ENCODE peak calls at places on chromosomes 12 and 14, in eight cellular contexts. I is brain microvascular endothelial cell, E is pancreas, D is tibial artery, U is transverse colon, Q is AG09309, T is esophagus muscularis mucosa, P is tibial nerve. H is an unnamed sample.

GRCh38 chr12:116331876-116332275 is 54.4 kb upstream of the MED13L start:
- DNase-seq in I (no peak), E (no peak), D (no peak), U (no peak), Q (no peak), T (no peak), P (no peak), H (no peak)

GRCh38 chr12:46901464-46902205 is 75.8 kb upstream of the SLC38A4 start:
- DNase-seq in I (no peak), E (no peak), D (no peak), U (no peak), Q (no peak), T (no peak), P (no peak), H (no peak)

GRCh38 chr14:101065696-101066694 is 162.5 kb upstream of the RTL1 start:
- DNase-seq in I (no peak), E (no peak), D (peak), U (peak), Q (no peak), T (no peak), P (peak), H (peak)

GRCh38 chr14:56100556-56100955 is 17.7 kb upstream of the PELI2 start:
- DNase-seq in I (peak), E (no peak), D (no peak), U (no peak), Q (no peak), T (no peak), P (no peak), H (no peak)

GRCh38 chr12:25767613-25768012 is 190.9 kb upstream of the RASSF8 start:
- DNase-seq in I (no peak), E (no peak), D (no peak), U (no peak), Q (no peak), T (no peak), P (no peak), H (no peak)

GRCh38 chr14:53047302-53047701 is 96.5 kb upstream of the FERMT2 start:
- DNase-seq in I (no peak), E (no peak), D (no peak), U (no peak), Q (no peak), T (no peak), P (no peak), H (no peak)

GRCh38 chr14:77316872-77317271 is 3.8 kb downstream of the POMT2 start:
- DNase-seq in I (no peak), E (no peak), D (no peak), U (peak), Q (no peak), T (no peak), P (no peak), H (no peak)

GRCh38 chr14:57501039-57501557 is 7.4 kb upstream of the CCDC198 start:
- DNase-seq in I (no peak), E (no peak), D (no peak), U (no peak), Q (no peak), T (no peak), P (no peak), H (no peak)

GRCh38 chr12:47984331-47984801 is 19.9 kb downstream of the COL2A1 start:
- DNase-seq in I (no peak), E (no peak), D (no peak), U (no peak), Q (no peak), T (no peak), P (no peak), H (no peak)

GRCh38 chr12:58530421-58531067 is 389.8 kb downstream of the LRIG3 start:
- DNase-seq in I (no peak), E (no peak), D (no peak), U (no peak), Q (peak), T (no peak), P (no peak), H (no peak)

GRCh38 chr12:56720696-56721615 is 4.1 kb downstream of the NACA start:
- DNase-seq in I (no peak), E (no peak), D (no peak), U (no peak), Q (no peak), T (no peak), P (no peak), H (no peak)

GRCh38 chr12:113860950-113861349 is 105.2 kb downstream of the RBM19 start:
- DNase-seq in I (peak), E (no peak), D (no peak), U (no peak), Q (peak), T (no peak), P (no peak), H (no peak)

GRCh38 chr12:132711169-132711843 is 664 bp downstream of the PGAM5 start:
- DNase-seq in I (no peak), E (no peak), D (no peak), U (peak), Q (no peak), T (no peak), P (no peak), H (no peak)

GRCh38 chr12:22738945-22739344 is 114.0 kb downstream of the ETNK1 start:
- DNase-seq in I (no peak), E (no peak), D (no peak), U (no peak), Q (peak), T (no peak), P (no peak), H (no peak)

GRCh38 chr14:52553002-52553670 is 500 bp downstream of the GPR137C start:
- DNase-seq in I (no peak), E (peak), D (peak), U (peak), Q (no peak), T (no peak), P (no peak), H (peak)

GRCh38 chr14:26636571-26636970 is 38.7 kb upstream of the NOVA1 start:
- DNase-seq in I (no peak), E (no peak), D (no peak), U (no peak), Q (no peak), T (no peak), P (no peak), H (no peak)

GRCh38 chr14:96077983-96078686 is 39.0 kb downstream of the C14orf132 start:
- DNase-seq in I (no peak), E (no peak), D (no peak), U (no peak), Q (no peak), T (no peak), P (no peak), H (no peak)

GRCh38 chr12:119786539-119786938 is 90.6 kb downstream of the CIT start:
- DNase-seq in I (no peak), E (no peak), D (no peak), U (no peak), Q (no peak), T (no peak), P (no peak), H (no peak)

GRCh38 chr14:60241091-60241490 is 7.9 kb upstream of the PPM1A start:
- DNase-seq in I (no peak), E (no peak), D (no peak), U (no peak), Q (no peak), T (no peak), P (no peak), H (no peak)

GRCh38 chr12:15677696-15678095 is 111.5 kb downstream of the EPS8 start:
- DNase-seq in I (no peak), E (no peak), D (no peak), U (no peak), Q (no peak), T (no peak), P (no peak), H (no peak)

GRCh38 chr14:72745546-72745945 is 148.4 kb downstream of the DPF3 start:
- DNase-seq in I (peak), E (no peak), D (no peak), U (no peak), Q (no peak), T (no peak), P (no peak), H (no peak)
- H3K4me3 ChIP-seq in I (no peak), E (no peak), D (no peak), U (no peak), Q (no peak), T (no peak), P (no peak), H (no peak)

GRCh38 chr14:106803379-106803778 is 1277.0 kb downstream of the TMEM121 start:
- DNase-seq in I (no peak), E (no peak), D (no peak), U (no peak), Q (no peak), T (no peak), P (no peak), H (no peak)
- H3K4me3 ChIP-seq in I (no peak), E (no peak), D (no peak), U (no peak), Q (no peak), T (no peak), P (no peak), H (no peak)

GRCh38 chr12:75982974-75983660 is 48.5 kb downstream of the PHLDA1 start:
- DNase-seq in I (no peak), E (no peak), D (no peak), U (no peak), Q (no peak), T (no peak), P (no peak), H (no peak)
- H3K4me3 ChIP-seq in I (peak), E (no peak), D (peak), U (no peak), Q (peak), T (peak), P (peak), H (no peak)

DNA sequence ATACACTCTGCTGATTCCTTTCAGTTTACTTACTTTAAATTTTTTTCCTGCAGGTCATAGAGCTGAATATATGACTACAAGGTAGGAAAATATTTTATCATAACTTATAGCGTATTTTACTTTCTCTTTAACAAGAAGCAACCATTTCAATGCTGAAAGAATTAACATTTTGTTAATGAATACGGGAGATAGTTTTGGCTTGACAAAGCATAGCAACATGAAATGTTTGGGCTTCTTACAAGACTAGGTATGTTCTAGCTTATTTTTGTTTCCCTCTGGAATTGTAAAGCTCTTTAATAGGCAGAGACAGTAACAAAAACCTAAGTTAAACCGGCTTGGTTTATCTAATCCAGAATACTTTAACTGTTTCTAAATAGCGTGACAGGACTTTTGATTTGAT is 135.2 kb downstream of the KICS2 start:
- DNase-seq in I (no peak), E (no peak), D (no peak), U (no peak), Q (no peak), T (no peak), P (no peak), H (no peak)
- H3K4me3 ChIP-seq in I (no peak), E (no peak), D (no peak), U (no peak), Q (no peak), T (peak), P (no peak), H (no peak)

DNA sequence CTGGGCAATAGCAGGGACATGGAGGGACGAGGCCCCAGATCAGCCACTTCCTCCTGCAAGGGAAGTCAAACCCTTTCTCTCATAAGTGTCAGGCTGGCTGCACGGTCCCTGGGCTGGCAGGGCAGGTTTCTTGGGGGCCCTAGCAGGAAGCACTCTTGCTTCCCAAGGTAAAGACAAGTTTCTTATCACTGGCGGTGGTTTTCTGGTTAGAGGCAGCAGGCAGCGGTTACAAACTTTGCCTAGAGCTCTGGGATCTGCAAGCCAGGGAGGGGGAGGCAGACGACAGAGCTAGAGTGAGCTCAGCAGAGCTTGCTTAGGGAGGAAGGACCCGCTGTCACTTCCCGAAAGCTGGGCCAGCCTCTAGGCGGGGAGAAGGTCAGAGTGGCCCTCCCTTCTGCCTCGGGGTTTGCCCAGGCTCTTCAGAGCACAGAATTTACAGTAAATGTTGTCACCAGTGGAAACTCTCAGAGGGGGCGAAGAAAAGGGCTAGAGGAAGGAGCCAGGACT is 20.4 kb downstream of the BATF start:
- DNase-seq in I (no peak), E (no peak), D (peak), U (peak), Q (no peak), T (no peak), P (no peak), H (peak)
- H3K4me3 ChIP-seq in I (no peak), E (no peak), D (no peak), U (no peak), Q (no peak), T (no peak), P (peak), H (peak)

DNA sequence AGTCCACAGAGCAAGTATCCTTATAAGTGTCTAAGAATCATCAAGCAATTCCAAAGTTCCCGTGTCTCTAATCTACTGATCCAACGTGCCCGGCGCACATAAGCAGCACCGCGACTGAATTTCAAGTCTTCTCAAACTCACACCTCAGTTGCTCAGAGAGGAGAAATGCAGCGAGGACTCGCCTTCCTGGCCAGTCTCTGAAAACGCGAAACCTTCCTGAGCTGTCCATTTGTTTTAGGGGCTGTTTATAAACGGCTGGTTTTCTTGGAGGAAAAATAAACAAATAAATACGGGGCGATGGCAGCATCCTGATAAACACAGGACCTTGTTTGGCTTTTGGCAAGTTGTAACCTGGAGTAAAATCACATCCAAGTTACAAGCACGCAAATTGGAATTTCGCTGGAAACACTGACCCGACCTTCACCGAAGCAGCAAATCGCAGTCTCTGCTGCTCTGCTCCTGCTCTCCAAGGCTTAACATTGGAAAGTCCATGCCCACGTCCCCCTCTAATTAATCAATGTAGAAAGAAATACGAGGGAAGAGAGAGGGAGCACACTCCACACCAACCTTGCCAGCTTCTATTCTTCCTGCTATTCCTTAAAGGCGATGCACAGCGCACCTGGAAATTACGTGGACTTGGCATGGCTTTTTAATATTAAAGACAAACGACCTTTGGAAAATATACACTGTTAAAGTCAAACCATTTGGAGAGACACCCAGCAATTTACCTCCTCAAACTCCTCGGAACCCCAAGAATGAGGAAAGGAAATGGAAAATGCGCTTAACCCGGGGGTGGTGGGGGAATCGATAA is 248.7 kb downstream of the APAF1 start:
- DNase-seq in I (no peak), E (no peak), D (no peak), U (no peak), Q (no peak), T (no peak), P (no peak), H (no peak)
- H3K4me3 ChIP-seq in I (no peak), E (no peak), D (peak), U (no peak), Q (no peak), T (peak), P (no peak), H (no peak)

GRCh38 chr12:123431951-123432886 is 4.3 kb downstream of the RILPL2 start:
- DNase-seq in I (no peak), E (no peak), D (no peak), U (no peak), Q (no peak), T (no peak), P (no peak), H (peak)

GRCh38 chr12:123436017-123436964 is at the start of gene RILPL2:
- DNase-seq in I (peak), E (peak), D (peak), U (peak), Q (peak), T (peak), P (peak), H (peak)

GRCh38 chr12:123433615-123434014 is 2.9 kb downstream of the RILPL2 start:
- DNase-seq in I (no peak), E (no peak), D (no peak), U (no peak), Q (no peak), T (no peak), P (no peak), H (no peak)

DNA sequence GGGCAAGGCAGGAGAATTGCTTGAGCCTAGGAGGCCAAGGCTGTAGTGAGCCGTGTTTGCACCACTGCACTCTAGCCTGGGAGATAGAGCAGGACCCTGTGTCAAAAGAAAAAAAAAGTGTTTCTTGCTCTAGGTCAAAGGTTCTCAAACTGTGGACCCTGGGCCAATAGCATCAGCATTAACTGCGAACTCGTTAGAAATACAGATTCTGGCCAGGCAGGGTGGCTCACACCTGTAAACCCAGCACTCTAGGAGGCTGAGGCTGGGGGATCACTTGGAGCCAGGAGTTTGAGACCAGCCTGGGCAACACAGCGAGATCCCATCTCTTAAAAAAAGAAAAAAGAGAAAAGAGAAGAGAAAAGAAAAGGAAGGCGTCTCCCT is 858 bp downstream of the RILPL2 start:
- DNase-seq in I (no peak), E (no peak), D (no peak), U (no peak), Q (no peak), T (no peak), P (no peak), H (no peak)
- H3K4me3 ChIP-seq in I (peak), E (peak), D (peak), U (peak), Q (peak), T (peak), P (peak), H (peak)

GRCh38 chr14:24332094-24332983 is 2.5 kb downstream of the ADCY4 start:
- DNase-seq in I (peak), E (peak), D (peak), U (peak), Q (no peak), T (no peak), P (no peak), H (peak)
- H3K4me3 ChIP-seq in I (peak), E (no peak), D (peak), U (peak), Q (no peak), T (peak), P (peak), H (peak)

DNA sequence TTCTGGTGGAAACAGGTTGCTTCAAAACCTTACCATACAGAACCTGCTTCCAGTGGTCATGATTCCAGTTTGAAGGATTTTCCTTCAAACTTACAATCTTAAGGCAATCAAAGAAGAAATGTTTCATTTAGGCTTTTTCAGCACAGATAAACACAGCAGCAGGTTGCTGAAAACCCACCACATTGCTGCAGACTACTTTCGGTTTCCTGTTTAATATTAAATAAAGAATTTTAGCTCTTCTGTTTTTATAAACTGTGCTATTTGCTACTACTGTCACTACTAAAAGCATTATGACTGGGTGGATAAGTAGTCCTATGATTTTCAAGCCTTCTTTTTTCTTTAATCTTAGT is 13.2 kb upstream of the FOXN3 start:
- DNase-seq in I (no peak), E (no peak), D (no peak), U (no peak), Q (no peak), T (no peak), P (no peak), H (no peak)
- H3K4me3 ChIP-seq in I (no peak), E (no peak), D (peak), U (peak), Q (no peak), T (peak), P (peak), H (peak)

H was measured in left lung.